ENCODE peak calls at places on chromosomes 6 and 20, in seven cellular contexts. H, Z, D, A, I, Q and J are unnamed samples.

GRCh38 chr6:85405175-85405852 is 44.6 kb upstream of the NT5E start:
- DNase-seq in H (peak; percentile 25), Z (no peak), D (peak; percentile 56), A (no peak), I (no peak), Q (peak; percentile 74), J (no peak)

GRCh38 chr6:30100585-30101422 is 12.1 kb downstream of the TRIM31 start:
- DNase-seq in H (peak; percentile 72), Z (peak; percentile 40), D (peak; percentile 75), A (no peak), I (peak; percentile 25), Q (no peak), J (peak; percentile 38)

GRCh38 chr6:168160506-168161370 is 81.7 kb upstream of the FRMD1 start:
- DNase-seq in H (no peak), Z (no peak), D (no peak), A (no peak), I (no peak), Q (no peak), J (no peak)

GRCh38 chr6:150118208-150118607 is 24.6 kb upstream of the PPP1R14C start:
- DNase-seq in H (no peak), Z (no peak), D (no peak), A (no peak), I (no peak), Q (no peak), J (no peak)

GRCh38 chr20:2713285-2713684 is 20.7 kb downstream of the EBF4 start:
- DNase-seq in H (no peak), Z (no peak), D (peak; percentile 46), A (no peak), I (no peak), Q (no peak), J (no peak)

GRCh38 chr6:82589509-82590206 is 226.0 kb downstream of the TPBG start:
- DNase-seq in H (no peak), Z (no peak), D (peak; percentile 94), A (peak; percentile 62), I (no peak), Q (peak; percentile 93), J (no peak)

GRCh38 chr20:7470912-7471311 is 469.3 kb downstream of the HAO1 start:
- DNase-seq in H (no peak), Z (no peak), D (no peak), A (no peak), I (no peak), Q (no peak), J (no peak)

GRCh38 chr6:34888441-34888820 is 589 bp upstream of the TAF11 start:
- DNase-seq in H (no peak), Z (no peak), D (no peak), A (no peak), I (no peak), Q (no peak), J (no peak)

GRCh38 chr6:156507656-156508055 is 269.5 kb upstream of the ARID1B start:
- DNase-seq in H (no peak), Z (no peak), D (no peak), A (no peak), I (no peak), Q (no peak), J (no peak)

GRCh38 chr6:156949376-156949775 is 172.2 kb downstream of the ARID1B start:
- DNase-seq in H (no peak), Z (no peak), D (peak; percentile 78), A (peak; percentile 64), I (no peak), Q (peak; percentile 82), J (peak; percentile 42)

GRCh38 chr6:15276036-15276435 is 30.2 kb downstream of the JARID2 start:
- DNase-seq in H (no peak), Z (no peak), D (no peak), A (no peak), I (no peak), Q (no peak), J (no peak)
- H3K4me1 ChIP-seq in H (peaks cover 28% of the 10 kb centered on the region), Z (peaks cover 58% of the 10 kb centered on the region), D (peaks cover 22% of the 10 kb centered on the region), A (peaks cover 8% of the 10 kb centered on the region), I (peaks cover 7% of the 10 kb centered on the region), Q (peaks cover 3% of the 10 kb centered on the region), J (peaks cover 8% of the 10 kb centered on the region)

DNA sequence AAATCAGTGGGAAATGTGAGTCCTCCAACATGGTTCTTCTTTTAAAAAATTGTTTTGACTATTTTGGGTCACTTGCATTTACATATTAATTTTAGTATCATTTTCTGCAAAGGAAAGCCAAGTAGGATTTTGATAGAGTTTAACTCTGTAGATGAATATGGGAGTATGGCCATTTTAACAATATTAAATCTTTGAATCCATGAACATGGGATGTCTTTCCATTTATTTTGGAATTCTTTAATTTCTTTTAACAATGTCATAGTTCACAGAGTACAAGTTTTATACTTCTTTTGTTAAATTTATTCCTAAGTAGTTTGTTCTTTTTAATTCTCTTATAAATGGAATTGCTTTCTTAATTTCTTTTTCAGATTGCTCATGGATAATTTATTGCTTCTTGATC is 56.5 kb upstream of the ARMC2 start:
- DNase-seq in H (no peak), Z (no peak), D (no peak), A (no peak), I (no peak), Q (no peak), J (no peak)
- H3K27ac ChIP-seq in H (no peak overlapping the region), Z (no peak overlapping the region), D (no peak overlapping the region), A (no peak overlapping the region), I (no peak overlapping the region), Q (no peak overlapping the region), J (no peak overlapping the region)

GRCh38 chr20:63696311-63696627 is 183 bp upstream of the TNFRSF6B start:
- DNase-seq in H (no peak), Z (no peak), D (peak; percentile 61), A (peak; percentile 46), I (no peak), Q (peak; percentile 33), J (no peak)

GRCh38 chr20:63693079-63693974 is 3.1 kb upstream of the TNFRSF6B start:
- DNase-seq in H (peak; percentile 31), Z (peak; percentile 14), D (no peak), A (no peak), I (no peak), Q (no peak), J (no peak)

GRCh38 chr20:63695419-63696310 is 787 bp upstream of the TNFRSF6B start:
- DNase-seq in H (peak; percentile 47), Z (peak; percentile 80), D (no peak), A (no peak), I (peak; percentile 25), Q (no peak), J (no peak)

GRCh38 chr20:63693975-63694595 is 2.4 kb upstream of the TNFRSF6B start:
- DNase-seq in H (peak; percentile 39), Z (peak; percentile 11), D (no peak), A (no peak), I (no peak), Q (no peak), J (no peak)

GRCh38 chr20:63694596-63695418 is 1.6 kb upstream of the TNFRSF6B start:
- DNase-seq in H (peak; percentile 44), Z (peak; percentile 21), D (no peak), A (no peak), I (no peak), Q (no peak), J (no peak)
- H3K4me1 ChIP-seq in H (peaks cover 12% of the 10 kb centered on the region), Z (peaks cover 53% of the 10 kb centered on the region), D (peaks cover 36% of the 10 kb centered on the region), A (peaks cover 6% of the 10 kb centered on the region), I (no peaks in the 10 kb centered on the region), Q (peaks cover 33% of the 10 kb centered on the region), J (peaks cover 36% of the 10 kb centered on the region)

GRCh38 chr6:160420969-160421556 is 72.9 kb downstream of the SLC22A3 start:
- DNase-seq in H (no peak), Z (no peak), D (no peak), A (peak; percentile 26), I (no peak), Q (no peak), J (no peak)
- H3K27ac ChIP-seq in H (no peak overlapping the region), Z (no peak overlapping the region), D (no peak overlapping the region), A (no peak overlapping the region), I (peak overlapping the region; percentile 75), Q (no peak overlapping the region), J (no peak overlapping the region)

GRCh38 chr6:15434263-15434662 is 188.4 kb downstream of the JARID2 start:
- DNase-seq in H (no peak), Z (no peak), D (no peak), A (no peak), I (no peak), Q (no peak), J (no peak)

GRCh38 chr6:15435468-15435867 is 189.6 kb downstream of the JARID2 start:
- DNase-seq in H (no peak), Z (no peak), D (peak; percentile 13), A (no peak), I (no peak), Q (no peak), J (no peak)

GRCh38 chr6:15437090-15437489 is 191.2 kb downstream of the JARID2 start:
- DNase-seq in H (no peak), Z (no peak), D (no peak), A (no peak), I (no peak), Q (no peak), J (no peak)

GRCh38 chr6:15434823-15435380 is 189.0 kb downstream of the JARID2 start:
- DNase-seq in H (no peak), Z (no peak), D (no peak), A (no peak), I (no peak), Q (no peak), J (no peak)

DNA sequence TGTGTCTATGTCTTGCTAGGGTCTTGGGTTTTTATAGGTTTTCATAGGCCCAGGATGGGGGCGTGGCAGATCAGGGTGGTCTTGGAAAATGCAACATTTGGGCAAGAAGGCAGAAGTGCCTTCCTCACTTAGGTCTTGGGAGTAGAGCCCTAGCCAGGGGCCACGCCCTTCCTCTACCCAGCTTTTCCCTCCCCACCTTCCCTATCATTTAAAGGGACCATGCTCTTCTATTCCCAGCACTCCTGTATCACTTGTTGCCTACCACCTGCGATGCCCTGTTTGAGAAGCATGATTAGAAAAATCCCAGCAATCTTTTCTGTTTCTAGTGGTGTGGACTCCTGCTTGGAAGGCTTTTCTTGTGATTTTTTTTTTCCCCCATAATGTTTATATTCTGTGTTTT is 190.6 kb downstream of the JARID2 start:
- DNase-seq in H (no peak), Z (no peak), D (no peak), A (no peak), I (no peak), Q (no peak), J (no peak)
- H3K4me1 ChIP-seq in H (peaks cover 17% of the 10 kb centered on the region), Z (peaks cover 81% of the 10 kb centered on the region), D (peaks cover 40% of the 10 kb centered on the region), A (peaks cover 46% of the 10 kb centered on the region), I (no peaks in the 10 kb centered on the region), Q (peaks cover 25% of the 10 kb centered on the region), J (peaks cover 54% of the 10 kb centered on the region)